ENCODE peak calls at places on chromosomes 1 and 21, in nine cellular contexts. Z is activated CD8-positive, alpha-beta memory T cell treated with anti-CD3 and anti-CD28 coated beads, Interleukin-2, amount 50 U/mL, for 48 hours; N is KBM-7; A is right lobe of liver; V is iPS DF 6.9; G is fibroblast of the conjunctiva; B is caudate nucleus; R is thoracic aorta; L is Caki2. F is an unnamed sample.

GRCh38 chr1:218718216-218718615 is 373.1 kb downstream of the TGFB2 start:
- DNase-seq in Z (no peak), N (no peak), A (no peak), V (no peak), G (no peak), B (no peak), R (no peak), L (no peak), F (no peak)

GRCh38 chr1:204746838-204747442 is 61.4 kb upstream of the LRRN2 start:
- DNase-seq in Z (peak), N (peak), A (peak), V (peak), G (peak), B (no peak), R (no peak), L (peak), F (no peak)

GRCh38 chr1:150764617-150765090 is 924 bp downstream of the CTSS start:
- DNase-seq in Z (no peak), N (peak), A (no peak), V (no peak), G (peak), B (no peak), R (no peak), L (peak), F (peak)

GRCh38 chr1:118333601-118334241 is 148.7 kb upstream of the SPAG17 start:
- DNase-seq in Z (no peak), N (no peak), A (no peak), V (no peak), G (no peak), B (no peak), R (no peak), L (no peak), F (no peak)

GRCh38 chr1:238052496-238053266 is 162.0 kb upstream of the ZP4 start:
- DNase-seq in Z (no peak), N (no peak), A (no peak), V (no peak), G (no peak), B (no peak), R (no peak), L (no peak), F (no peak)

GRCh38 chr1:222420621-222421020 is 127.3 kb downstream of the HHIPL2 start:
- DNase-seq in Z (no peak), N (no peak), A (no peak), V (no peak), G (no peak), B (no peak), R (no peak), L (no peak), F (no peak)

GRCh38 chr1:46533179-46533864 is 18.1 kb downstream of the KNCN start:
- DNase-seq in Z (peak), N (no peak), A (no peak), V (no peak), G (no peak), B (no peak), R (no peak), L (no peak), F (no peak)

GRCh38 chr1:177432897-177433296 is 262.1 kb downstream of the BRINP2 start:
- DNase-seq in Z (no peak), N (no peak), A (no peak), V (no peak), G (no peak), B (no peak), R (no peak), L (no peak), F (no peak)

GRCh38 chr1:180255538-180256352 is 25.7 kb downstream of the LHX4 start:
- DNase-seq in Z (no peak), N (no peak), A (no peak), V (no peak), G (no peak), B (no peak), R (no peak), L (no peak), F (no peak)

GRCh38 chr1:3319874-3320245 is 134.6 kb upstream of the ARHGEF16 start:
- DNase-seq in Z (peak), N (peak), A (no peak), V (peak), G (peak), B (no peak), R (no peak), L (peak), F (no peak)

GRCh38 chr1:107147813-107148212 is 7.0 kb downstream of the NTNG1 start:
- DNase-seq in Z (no peak), N (no peak), A (no peak), V (no peak), G (no peak), B (no peak), R (no peak), L (no peak), F (no peak)

GRCh38 chr1:59020151-59020997 is 236.5 kb upstream of the JUN start:
- DNase-seq in Z (peak), N (peak), A (no peak), V (no peak), G (peak), B (no peak), R (peak), L (peak), F (no peak)

GRCh38 chr1:24622218-24622617 is 20.9 kb upstream of the SRRM1 start:
- DNase-seq in Z (no peak), N (no peak), A (no peak), V (no peak), G (no peak), B (no peak), R (no peak), L (no peak), F (no peak)

GRCh38 chr1:94329986-94330385 is 88.2 kb upstream of the ABCD3 start:
- DNase-seq in Z (no peak), N (peak), A (no peak), V (peak), G (peak), B (no peak), R (no peak), L (peak), F (no peak)

GRCh38 chr21:16454371-16454770 is 724.6 kb downstream of the USP25 start:
- DNase-seq in Z (no peak), N (no peak), A (no peak), V (no peak), G (no peak), B (no peak), R (no peak), L (no peak), F (no peak)

GRCh38 chr1:1083181-1084027 is 9.3 kb upstream of the RNF223 start:
- DNase-seq in Z (no peak), N (no peak), A (no peak), V (no peak), G (no peak), B (no peak), R (no peak), L (no peak), F (no peak)

GRCh38 chr21:25801217-25802015 is 66.6 kb downstream of the GABPA start:
- DNase-seq in Z (peak), N (peak), A (peak), V (peak), G (peak), B (no peak), R (peak), L (peak), F (peak)

GRCh38 chr1:192485692-192486436 is 89.7 kb upstream of the RGS1 start:
- DNase-seq in Z (no peak), N (no peak), A (peak), V (no peak), G (peak), B (no peak), R (peak), L (peak), F (peak)

GRCh38 chr1:242178924-242179708 is 180.2 kb upstream of the MAP1LC3C start:
- DNase-seq in Z (no peak), N (no peak), A (no peak), V (no peak), G (no peak), B (no peak), R (no peak), L (no peak), F (no peak)

GRCh38 chr1:58815680-58816071 is 31.8 kb upstream of the JUN start:
- DNase-seq in Z (no peak), N (no peak), A (peak), V (no peak), G (no peak), B (no peak), R (no peak), L (peak), F (no peak)

GRCh38 chr1:229130028-229130668 is 140.8 kb upstream of the RAB4A start:
- DNase-seq in Z (no peak), N (peak), A (peak), V (no peak), G (no peak), B (no peak), R (no peak), L (no peak), F (no peak)

GRCh38 chr1:216604771-216605170 is 118.5 kb downstream of the ESRRG start:
- DNase-seq in Z (no peak), N (no peak), A (no peak), V (no peak), G (no peak), B (no peak), R (no peak), L (no peak), F (no peak)